ENCODE peak calls at places on chromosomes 7 and 10, in nine cellular contexts. H, R, L, U, Q, S, P, O and Y are unnamed samples.

GRCh38 chr7:24659505-24659904 is 86.3 kb downstream of the PALS2 start:
- DNase-seq in H (no peak), R (no peak), L (no peak), U (no peak), Q (no peak), S (no peak), P (no peak), O (no peak), Y (no peak)

GRCh38 chr7:55524558-55525310 is 47.6 kb downstream of the VOPP1 start:
- DNase-seq in H (no peak), R (no peak), L (no peak), U (no peak), Q (no peak), S (no peak), P (no peak), O (no peak), Y (no peak)

GRCh38 chr7:44224951-44225565 is 24.3 kb downstream of the YKT6 start:
- DNase-seq in H (no peak), R (no peak), L (no peak), U (no peak), Q (no peak), S (no peak), P (no peak), O (no peak), Y (no peak)

GRCh38 chr10:110065269-110065668 is 57.5 kb downstream of the ADD3 start:
- DNase-seq in H (no peak), R (no peak), L (no peak), U (no peak), Q (no peak), S (no peak), P (no peak), O (no peak), Y (no peak)

GRCh38 chr10:5600908-5601307 is 65.5 kb downstream of the ASB13 start:
- DNase-seq in H (no peak), R (no peak), L (no peak), U (no peak), Q (no peak), S (no peak), P (no peak), O (no peak), Y (no peak)

GRCh38 chr7:36283711-36284130 is 105.9 kb upstream of the ANLN start:
- DNase-seq in H (no peak), R (no peak), L (no peak), U (peak; percentile 68), Q (no peak), S (peak; percentile 36), P (no peak), O (no peak), Y (no peak)

GRCh38 chr10:5184987-5185386 is at the start of gene AKR1C8:
- DNase-seq in H (no peak), R (no peak), L (no peak), U (no peak), Q (no peak), S (no peak), P (no peak), O (no peak), Y (no peak)

GRCh38 chr10:121974019-121974534 is 940 bp downstream of the NSMCE4A start:
- DNase-seq in H (peak; percentile 35), R (no peak), L (no peak), U (no peak), Q (no peak), S (no peak), P (no peak), O (no peak), Y (no peak)

GRCh38 chr7:14988941-14989340 is 86.4 kb upstream of the DGKB start:
- DNase-seq in H (no peak), R (peak; percentile 45), L (no peak), U (no peak), Q (no peak), S (no peak), P (no peak), O (no peak), Y (no peak)

GRCh38 chr10:69056129-69056528 is 31.8 kb upstream of the SRGN start:
- DNase-seq in H (no peak), R (no peak), L (no peak), U (peak; percentile 56), Q (no peak), S (no peak), P (no peak), O (no peak), Y (no peak)

GRCh38 chr7:19051767-19052375 is 65.6 kb downstream of the TWIST1 start:
- DNase-seq in H (no peak), R (peak; percentile 60), L (no peak), U (peak; percentile 24), Q (peak; percentile 32), S (no peak), P (no peak), O (peak; percentile 38), Y (peak; percentile 43)

GRCh38 chr10:93614101-93614825 is 1.9 kb downstream of the PDE6C start:
- DNase-seq in H (no peak), R (no peak), L (no peak), U (no peak), Q (no peak), S (no peak), P (no peak), O (no peak), Y (no peak)

GRCh38 chr10:16120563-16120962 is 260.3 kb upstream of the MINDY3 start:
- DNase-seq in H (no peak), R (no peak), L (no peak), U (no peak), Q (no peak), S (no peak), P (no peak), O (no peak), Y (no peak)

GRCh38 chr7:64997927-64998391 is 7.1 kb upstream of the ZNF117 start:
- DNase-seq in H (no peak), R (no peak), L (no peak), U (peak; percentile 36), Q (peak; percentile 53), S (no peak), P (no peak), O (peak; percentile 63), Y (peak; percentile 78)

DNA sequence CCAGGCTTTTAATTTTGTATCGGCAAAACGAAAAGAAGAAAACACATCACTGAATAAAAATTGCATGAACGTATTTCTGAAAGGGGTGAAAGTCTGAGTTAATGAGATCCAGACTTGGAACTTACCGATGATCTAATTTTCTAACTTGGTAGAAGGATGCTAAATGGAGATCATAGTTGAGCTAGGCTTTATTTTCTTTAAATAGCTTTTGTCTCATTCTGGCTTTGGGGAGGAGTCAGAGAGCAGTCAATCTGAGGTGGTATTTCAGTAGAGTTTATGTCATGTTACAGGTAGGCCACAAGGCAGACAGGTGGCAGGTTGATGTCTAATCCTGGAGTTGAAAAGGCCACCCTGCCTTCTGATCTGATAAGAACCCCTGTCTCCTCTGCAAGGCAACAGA is 161.9 kb downstream of the KIAA1217 start:
- DNase-seq in H (no peak), R (no peak), L (no peak), U (no peak), Q (no peak), S (no peak), P (no peak), O (no peak), Y (no peak)
- TF ChIP-seq CTCF in H (no peak), R (no peak), L (no peak), U (no peak), Q (no peak), S (no peak), P (no peak), O (no peak), Y (peak; percentile 36)

DNA sequence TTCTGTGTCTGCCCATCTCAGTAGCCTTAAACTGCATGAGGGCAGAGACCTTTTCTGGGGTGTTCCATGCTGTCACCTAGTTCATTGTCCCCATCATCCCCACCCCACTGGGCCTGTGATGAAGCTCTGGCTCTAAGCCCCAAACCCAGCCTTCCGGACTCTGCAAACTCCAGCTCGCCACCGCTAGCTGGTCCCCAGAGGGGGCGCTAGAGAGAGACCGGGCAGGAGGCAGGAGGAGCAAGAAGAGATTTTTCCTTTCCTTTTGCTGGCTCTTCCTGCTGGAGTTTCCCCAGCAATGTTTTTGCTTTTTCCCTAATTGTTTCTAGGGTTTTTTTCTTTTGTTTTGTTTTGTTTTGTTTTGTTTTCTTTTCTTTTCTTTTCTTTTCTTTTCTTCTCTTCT is 234.4 kb downstream of the TEX36 start:
- DNase-seq in H (no peak), R (peak; percentile 2), L (no peak), U (no peak), Q (no peak), S (no peak), P (no peak), O (peak; percentile 4), Y (no peak)
- TF ChIP-seq CTCF in H (no peak), R (peak; percentile 40), L (peak; percentile 52), U (no peak), Q (peak; percentile 66), S (no peak), P (peak; percentile 42), O (peak; percentile 31), Y (peak; percentile 66)

GRCh38 chr7:41732279-41733062 is 29.6 kb upstream of the INHBA start:
- DNase-seq in H (no peak), R (peak; percentile 54), L (no peak), U (no peak), Q (no peak), S (no peak), P (no peak), O (peak; percentile 33), Y (no peak)

GRCh38 chr7:41731486-41732278 is 28.8 kb upstream of the INHBA start:
- DNase-seq in H (no peak), R (no peak), L (no peak), U (no peak), Q (no peak), S (no peak), P (no peak), O (no peak), Y (no peak)

GRCh38 chr7:41730668-41731067 is 27.8 kb upstream of the INHBA start:
- DNase-seq in H (no peak), R (no peak), L (no peak), U (no peak), Q (no peak), S (no peak), P (no peak), O (peak; percentile 11), Y (no peak)

DNA sequence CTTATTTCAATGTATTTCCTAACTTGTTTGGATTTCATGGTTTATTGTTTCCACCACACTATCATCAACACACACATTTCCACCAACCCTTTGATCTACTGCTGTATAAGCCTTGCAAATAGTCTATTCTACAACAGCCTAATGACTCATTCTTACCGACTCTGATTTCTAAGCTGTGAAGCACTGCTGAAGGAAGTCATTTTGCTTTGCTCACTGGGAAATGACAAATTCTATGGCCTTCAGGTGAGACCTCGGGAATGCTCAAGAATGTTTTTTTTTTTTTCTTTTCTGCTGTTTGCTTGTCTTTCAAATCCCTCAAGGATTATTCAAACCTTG is 30.1 kb upstream of the INHBA start:
- DNase-seq in H (no peak), R (peak; percentile 9), L (no peak), U (no peak), Q (no peak), S (no peak), P (no peak), O (peak; percentile 47), Y (no peak)
- TF ChIP-seq CTCF in H (no peak), R (no peak), L (no peak), U (no peak), Q (no peak), S (no peak), P (no peak), O (no peak), Y (no peak)

DNA sequence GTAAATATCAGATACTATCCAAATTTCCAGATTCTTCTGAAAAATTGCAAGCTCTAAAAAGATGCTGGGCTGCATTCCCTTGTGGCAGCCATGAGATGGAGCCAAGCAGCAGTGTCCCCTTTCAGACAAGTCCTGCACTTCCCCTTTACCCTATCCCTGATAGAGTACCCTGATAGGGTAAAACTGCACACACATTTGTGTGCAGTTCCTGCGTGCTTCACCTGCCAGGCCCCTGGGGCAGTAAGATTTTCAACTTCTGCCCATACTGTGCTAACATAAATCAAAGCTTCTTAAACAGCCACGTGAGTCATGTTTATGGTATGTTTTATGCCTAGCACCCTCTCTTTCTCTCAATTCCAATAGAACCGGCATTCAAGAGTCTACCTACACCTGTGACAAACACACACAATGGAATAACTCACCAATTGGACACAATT is 52.2 kb downstream of the IFIT5 start:
- DNase-seq in H (no peak), R (peak; percentile 56), L (no peak), U (no peak), Q (peak; percentile 69), S (no peak), P (peak; percentile 41), O (peak; percentile 60), Y (peak; percentile 42)
- TF ChIP-seq CTCF in H (peak; percentile 33), R (peak; percentile 65), L (peak; percentile 50), U (peak; percentile 15), Q (peak; percentile 55), S (no peak), P (no peak), O (peak; percentile 56), Y (peak; percentile 79)